ENCODE peak calls at places on chromosomes 13 and 19, in six cellular contexts. N, Y, L, Z, P and M are unnamed samples.

GRCh38 chr19:49677901-49678674 is 1.0 kb downstream of the PRMT1 start:
- DNase-seq in N (peak), Y (peak), L (peak), Z (peak), P (no peak), M (peak)

GRCh38 chr13:112693831-112694497 is 4.1 kb downstream of the ATP11A start:
- DNase-seq in N (peak), Y (no peak), L (no peak), Z (no peak), P (peak), M (peak)

GRCh38 chr19:33520048-33520643 is 1.4 kb downstream of the PEPD start:
- DNase-seq in N (no peak), Y (no peak), L (no peak), Z (no peak), P (no peak), M (no peak)

GRCh38 chr19:47726467-47726866 is 13.2 kb downstream of the EHD2 start:
- DNase-seq in N (peak), Y (no peak), L (no peak), Z (no peak), P (no peak), M (peak)

GRCh38 chr19:273393-273792 is 17.8 kb downstream of the PLPP2 start:
- DNase-seq in N (no peak), Y (no peak), L (no peak), Z (no peak), P (no peak), M (no peak)

GRCh38 chr13:46170687-46171086 is 11.3 kb downstream of the LCP1 start:
- DNase-seq in N (peak), Y (no peak), L (no peak), Z (no peak), P (no peak), M (no peak)

GRCh38 chr19:29741776-29742175 is 26.7 kb upstream of the C19orf12 start:
- DNase-seq in N (no peak), Y (no peak), L (no peak), Z (no peak), P (no peak), M (no peak)

GRCh38 chr13:22505489-22505888 is 675.3 kb upstream of the SGCG start:
- DNase-seq in N (peak), Y (no peak), L (peak), Z (no peak), P (no peak), M (peak)

GRCh38 chr19:2032296-2032941 is 16.9 kb upstream of the BTBD2 start:
- DNase-seq in N (peak), Y (no peak), L (peak), Z (no peak), P (peak), M (peak)

GRCh38 chr19:55149078-55150003 is at the start of gene TNNT1:
- DNase-seq in N (no peak), Y (no peak), L (no peak), Z (no peak), P (no peak), M (no peak)

GRCh38 chr19:13463296-13463695 is 43.0 kb downstream of the CACNA1A start:
- DNase-seq in N (peak), Y (no peak), L (peak), Z (no peak), P (no peak), M (peak)

GRCh38 chr19:4590559-4590958 is 31.1 kb upstream of the SEMA6B start:
- DNase-seq in N (no peak), Y (no peak), L (no peak), Z (no peak), P (no peak), M (no peak)

GRCh38 chr19:44800461-44800860 is 8.4 kb upstream of the BCAM start:
- DNase-seq in N (peak), Y (peak), L (peak), Z (peak), P (no peak), M (peak)

GRCh38 chr19:28217064-28217463 is 995.9 kb downstream of the UQCRFS1 start:
- DNase-seq in N (no peak), Y (no peak), L (no peak), Z (no peak), P (no peak), M (no peak)

GRCh38 chr19:31525610-31526147 is 176.4 kb upstream of the TSHZ3 start:
- DNase-seq in N (no peak), Y (no peak), L (no peak), Z (no peak), P (no peak), M (no peak)

GRCh38 chr13:20191902-20192469 is 752 bp downstream of the GJB2 start:
- DNase-seq in N (peak), Y (no peak), L (no peak), Z (no peak), P (no peak), M (peak)

GRCh38 chr19:12872941-12873890 is 8.0 kb downstream of the DNASE2 start:
- DNase-seq in N (peak), Y (no peak), L (no peak), Z (peak), P (no peak), M (peak)